ENCODE peak calls at places on chromosomes 6 and 20, in seven cellular contexts. One of them, this sample, is unnamed.

GRCh38 chr6:94254689-94255088 is 835.3 kb upstream of the EPHA7 start:
- DNase-seq in psoas muscle: no peak
- DNase-seq in sigmoid colon: no peak
- DNase-seq in thoracic aorta: no peak
- DNase-seq in mesenchymal stem cell: peak; percentile 32
- DNase-seq in naive thymus-derived CD4-positive, alpha-beta T cell: no peak
- DNase-seq in ovary: no peak
- DNase-seq in this sample: no peak

GRCh38 chr6:11263185-11263817 is 30.8 kb upstream of the NEDD9 start:
- DNase-seq in thoracic aorta: peak; percentile 67
- DNase-seq in sigmoid colon: peak; percentile 84
- DNase-seq in naive thymus-derived CD4-positive, alpha-beta T cell: no peak
- DNase-seq in psoas muscle: peak; percentile 46
- DNase-seq in mesenchymal stem cell: peak; percentile 88
- DNase-seq in ovary: peak; percentile 66
- DNase-seq in this sample: no peak

GRCh38 chr20:36135821-36136220 is 18.7 kb upstream of the EPB41L1 start:
- DNase-seq in sigmoid colon: no peak
- DNase-seq in mesenchymal stem cell: no peak
- DNase-seq in thoracic aorta: no peak
- DNase-seq in psoas muscle: no peak
- DNase-seq in ovary: no peak
- DNase-seq in naive thymus-derived CD4-positive, alpha-beta T cell: no peak
- DNase-seq in this sample: no peak

GRCh38 chr6:8114956-8115355 is 12.6 kb upstream of the EEF1E1 start:
- DNase-seq in thoracic aorta: no peak
- DNase-seq in ovary: no peak
- DNase-seq in naive thymus-derived CD4-positive, alpha-beta T cell: no peak
- DNase-seq in sigmoid colon: no peak
- DNase-seq in mesenchymal stem cell: no peak
- DNase-seq in psoas muscle: no peak
- DNase-seq in this sample: no peak

GRCh38 chr6:158460602-158461092 is 99.2 kb upstream of the TMEM181 start:
- DNase-seq in mesenchymal stem cell: peak; percentile 30
- DNase-seq in ovary: no peak
- DNase-seq in naive thymus-derived CD4-positive, alpha-beta T cell: no peak
- DNase-seq in psoas muscle: no peak
- DNase-seq in sigmoid colon: no peak
- DNase-seq in thoracic aorta: no peak
- DNase-seq in this sample: no peak

GRCh38 chr6:168232046-168232445 is 87.5 kb downstream of the DACT2 start:
- DNase-seq in sigmoid colon: no peak
- DNase-seq in psoas muscle: no peak
- DNase-seq in ovary: no peak
- DNase-seq in naive thymus-derived CD4-positive, alpha-beta T cell: no peak
- DNase-seq in mesenchymal stem cell: no peak
- DNase-seq in thoracic aorta: no peak
- DNase-seq in this sample: no peak

GRCh38 chr20:44901972-44902371 is 7.9 kb upstream of the PABPC1L start:
- DNase-seq in mesenchymal stem cell: peak; percentile 66
- DNase-seq in sigmoid colon: no peak
- DNase-seq in naive thymus-derived CD4-positive, alpha-beta T cell: no peak
- DNase-seq in ovary: no peak
- DNase-seq in psoas muscle: no peak
- DNase-seq in thoracic aorta: no peak
- DNase-seq in this sample: no peak

GRCh38 chr6:121482004-121482693 is 46.7 kb downstream of the GJA1 start:
- DNase-seq in naive thymus-derived CD4-positive, alpha-beta T cell: no peak
- DNase-seq in thoracic aorta: no peak
- DNase-seq in psoas muscle: no peak
- DNase-seq in mesenchymal stem cell: peak; percentile 18
- DNase-seq in ovary: no peak
- DNase-seq in sigmoid colon: no peak
- DNase-seq in this sample: no peak

GRCh38 chr6:32847795-32848194 is 3.9 kb upstream of the PSMB8 start:
- DNase-seq in sigmoid colon: peak; percentile 34
- DNase-seq in ovary: no peak
- DNase-seq in naive thymus-derived CD4-positive, alpha-beta T cell: no peak
- DNase-seq in psoas muscle: no peak
- DNase-seq in thoracic aorta: no peak
- DNase-seq in mesenchymal stem cell: no peak
- DNase-seq in this sample: no peak

GRCh38 chr6:52992980-52993379 is 2.1 kb downstream of the GSTA4 start:
- DNase-seq in thoracic aorta: no peak
- DNase-seq in ovary: no peak
- DNase-seq in mesenchymal stem cell: peak; percentile 42
- DNase-seq in naive thymus-derived CD4-positive, alpha-beta T cell: no peak
- DNase-seq in psoas muscle: no peak
- DNase-seq in sigmoid colon: no peak
- DNase-seq in this sample: no peak

GRCh38 chr20:16486532-16486931 is 86.7 kb downstream of the KIF16B start:
- DNase-seq in naive thymus-derived CD4-positive, alpha-beta T cell: no peak
- DNase-seq in psoas muscle: no peak
- DNase-seq in mesenchymal stem cell: no peak
- DNase-seq in ovary: no peak
- DNase-seq in sigmoid colon: no peak
- DNase-seq in thoracic aorta: no peak
- DNase-seq in this sample: no peak

GRCh38 chr20:38315290-38315966 is 11.5 kb downstream of the BPI start:
- DNase-seq in mesenchymal stem cell: peak; percentile 31
- DNase-seq in ovary: peak; percentile 46
- DNase-seq in sigmoid colon: no peak
- DNase-seq in naive thymus-derived CD4-positive, alpha-beta T cell: no peak
- DNase-seq in psoas muscle: no peak
- DNase-seq in thoracic aorta: no peak
- DNase-seq in this sample: no peak

GRCh38 chr6:128630213-128630612 is 109.8 kb upstream of the PTPRK start:
- DNase-seq in naive thymus-derived CD4-positive, alpha-beta T cell: no peak
- DNase-seq in sigmoid colon: no peak
- DNase-seq in ovary: no peak
- DNase-seq in thoracic aorta: no peak
- DNase-seq in psoas muscle: no peak
- DNase-seq in mesenchymal stem cell: no peak
- DNase-seq in this sample: no peak

GRCh38 chr20:45308078-45308778 is at the start of gene MATN4:
- DNase-seq in sigmoid colon: no peak
- DNase-seq in ovary: no peak
- DNase-seq in mesenchymal stem cell: no peak
- DNase-seq in naive thymus-derived CD4-positive, alpha-beta T cell: no peak
- DNase-seq in thoracic aorta: no peak
- DNase-seq in psoas muscle: no peak
- DNase-seq in this sample: peak; percentile 72

GRCh38 chr20:58366866-58367265 is 22.2 kb upstream of the VAPB start:
- DNase-seq in thoracic aorta: no peak
- DNase-seq in naive thymus-derived CD4-positive, alpha-beta T cell: no peak
- DNase-seq in psoas muscle: no peak
- DNase-seq in sigmoid colon: no peak
- DNase-seq in mesenchymal stem cell: peak; percentile 44
- DNase-seq in ovary: no peak
- DNase-seq in this sample: no peak

GRCh38 chr6:53741417-53741816 is 53.4 kb upstream of the LRRC1 start:
- DNase-seq in thoracic aorta: no peak
- DNase-seq in psoas muscle: no peak
- DNase-seq in naive thymus-derived CD4-positive, alpha-beta T cell: no peak
- DNase-seq in mesenchymal stem cell: no peak
- DNase-seq in sigmoid colon: no peak
- DNase-seq in ovary: no peak
- DNase-seq in this sample: no peak

GRCh38 chr6:82555801-82556200 is 192.2 kb downstream of the TPBG start:
- DNase-seq in ovary: no peak
- DNase-seq in mesenchymal stem cell: no peak
- DNase-seq in sigmoid colon: no peak
- DNase-seq in naive thymus-derived CD4-positive, alpha-beta T cell: no peak
- DNase-seq in psoas muscle: no peak
- DNase-seq in thoracic aorta: no peak
- DNase-seq in this sample: no peak

GRCh38 chr6:50653253-50653652 is 60.1 kb upstream of the TFAP2D start:
- DNase-seq in thoracic aorta: no peak
- DNase-seq in naive thymus-derived CD4-positive, alpha-beta T cell: no peak
- DNase-seq in psoas muscle: no peak
- DNase-seq in mesenchymal stem cell: no peak
- DNase-seq in sigmoid colon: no peak
- DNase-seq in ovary: no peak
- DNase-seq in this sample: no peak

GRCh38 chr20:2692036-2692885 is at the start of gene EBF4:
- DNase-seq in psoas muscle: peak; percentile 57
- DNase-seq in ovary: peak; percentile 87
- DNase-seq in thoracic aorta: no peak
- DNase-seq in naive thymus-derived CD4-positive, alpha-beta T cell: peak; percentile 41
- DNase-seq in sigmoid colon: peak; percentile 86
- DNase-seq in mesenchymal stem cell: peak; percentile 26
- DNase-seq in this sample: peak; percentile 63

GRCh38 chr20:53852691-53853450 is 217.5 kb downstream of the BCAS1 start:
- DNase-seq in ovary: no peak
- DNase-seq in psoas muscle: no peak
- DNase-seq in sigmoid colon: no peak
- DNase-seq in naive thymus-derived CD4-positive, alpha-beta T cell: no peak
- DNase-seq in thoracic aorta: no peak
- DNase-seq in mesenchymal stem cell: no peak
- DNase-seq in this sample: no peak

GRCh38 chr20:17343091-17343490 is 116.3 kb downstream of the PCSK2 start:
- DNase-seq in sigmoid colon: no peak
- DNase-seq in psoas muscle: no peak
- DNase-seq in ovary: no peak
- DNase-seq in naive thymus-derived CD4-positive, alpha-beta T cell: no peak
- DNase-seq in thoracic aorta: no peak
- DNase-seq in mesenchymal stem cell: no peak
- DNase-seq in this sample: no peak

GRCh38 chr6:162234631-162235030 is 492.9 kb downstream of the PRKN start:
- DNase-seq in ovary: no peak
- DNase-seq in naive thymus-derived CD4-positive, alpha-beta T cell: no peak
- DNase-seq in mesenchymal stem cell: no peak
- DNase-seq in psoas muscle: no peak
- DNase-seq in thoracic aorta: no peak
- DNase-seq in sigmoid colon: no peak
- DNase-seq in this sample: no peak
- H3K4me3 ChIP-seq in ovary: no peak overlapping the region
- H3K4me3 ChIP-seq in naive thymus-derived CD4-positive, alpha-beta T cell: no peak overlapping the region
- H3K4me3 ChIP-seq in mesenchymal stem cell: no peak overlapping the region
- H3K4me3 ChIP-seq in psoas muscle: no peak overlapping the region
- H3K4me3 ChIP-seq in thoracic aorta: no peak overlapping the region
- H3K4me3 ChIP-seq in sigmoid colon: no peak overlapping the region
- H3K4me3 ChIP-seq in this sample: no peak overlapping the region

GRCh38 chr20:57138198-57138995 is 128.0 kb downstream of the BMP7 start:
- DNase-seq in psoas muscle: no peak
- DNase-seq in thoracic aorta: no peak
- DNase-seq in naive thymus-derived CD4-positive, alpha-beta T cell: no peak
- DNase-seq in mesenchymal stem cell: no peak
- DNase-seq in ovary: no peak
- DNase-seq in sigmoid colon: no peak
- DNase-seq in this sample: no peak
- H3K27ac ChIP-seq in psoas muscle: no peak overlapping the region
- H3K27ac ChIP-seq in thoracic aorta: no peak overlapping the region
- H3K27ac ChIP-seq in naive thymus-derived CD4-positive, alpha-beta T cell: no peak overlapping the region
- H3K27ac ChIP-seq in mesenchymal stem cell: no peak overlapping the region
- H3K27ac ChIP-seq in ovary: no peak overlapping the region
- H3K27ac ChIP-seq in sigmoid colon: no peak overlapping the region
- H3K27ac ChIP-seq in this sample: no peak overlapping the region

GRCh38 chr20:18496042-18496441 is 983 bp downstream of the RBBP9 start:
- DNase-seq in mesenchymal stem cell: peak; percentile 1
- DNase-seq in sigmoid colon: no peak
- DNase-seq in thoracic aorta: no peak
- DNase-seq in naive thymus-derived CD4-positive, alpha-beta T cell: no peak
- DNase-seq in psoas muscle: no peak
- DNase-seq in ovary: no peak
- DNase-seq in this sample: no peak
- H3K4me3 ChIP-seq in mesenchymal stem cell: peak overlapping the region; percentile 92
- H3K4me3 ChIP-seq in sigmoid colon: peak overlapping the region; percentile 70
- H3K4me3 ChIP-seq in thoracic aorta: peak overlapping the region; percentile 84
- H3K4me3 ChIP-seq in naive thymus-derived CD4-positive, alpha-beta T cell: no peak overlapping the region
- H3K4me3 ChIP-seq in psoas muscle: peak overlapping the region; percentile 90
- H3K4me3 ChIP-seq in ovary: peak overlapping the region; percentile 54
- H3K4me3 ChIP-seq in this sample: no peak overlapping the region

GRCh38 chr20:41770427-41770826 is 152.2 kb upstream of the CHD6 start:
- DNase-seq in ovary: no peak
- DNase-seq in psoas muscle: no peak
- DNase-seq in sigmoid colon: no peak
- DNase-seq in naive thymus-derived CD4-positive, alpha-beta T cell: no peak
- DNase-seq in thoracic aorta: no peak
- DNase-seq in mesenchymal stem cell: no peak
- DNase-seq in this sample: no peak

GRCh38 chr20:41774291-41774690 is 156.1 kb upstream of the CHD6 start:
- DNase-seq in naive thymus-derived CD4-positive, alpha-beta T cell: no peak
- DNase-seq in psoas muscle: no peak
- DNase-seq in thoracic aorta: no peak
- DNase-seq in sigmoid colon: no peak
- DNase-seq in mesenchymal stem cell: no peak
- DNase-seq in ovary: no peak
- DNase-seq in this sample: no peak

GRCh38 chr20:41769650-41770049 is 151.5 kb upstream of the CHD6 start:
- DNase-seq in mesenchymal stem cell: no peak
- DNase-seq in naive thymus-derived CD4-positive, alpha-beta T cell: no peak
- DNase-seq in thoracic aorta: no peak
- DNase-seq in ovary: no peak
- DNase-seq in sigmoid colon: no peak
- DNase-seq in psoas muscle: no peak
- DNase-seq in this sample: no peak
- H3K27ac ChIP-seq in mesenchymal stem cell: no peak overlapping the region
- H3K27ac ChIP-seq in naive thymus-derived CD4-positive, alpha-beta T cell: no peak overlapping the region
- H3K27ac ChIP-seq in thoracic aorta: no peak overlapping the region
- H3K27ac ChIP-seq in ovary: no peak overlapping the region
- H3K27ac ChIP-seq in sigmoid colon: no peak overlapping the region
- H3K27ac ChIP-seq in psoas muscle: no peak overlapping the region
- H3K27ac ChIP-seq in this sample: no peak overlapping the region

GRCh38 chr6:28211840-28212509 is 13.1 kb upstream of the ZSCAN9 start:
- DNase-seq in thoracic aorta: no peak
- DNase-seq in naive thymus-derived CD4-positive, alpha-beta T cell: no peak
- DNase-seq in psoas muscle: no peak
- DNase-seq in sigmoid colon: no peak
- DNase-seq in mesenchymal stem cell: no peak
- DNase-seq in ovary: no peak
- DNase-seq in this sample: no peak
- H3K4me3 ChIP-seq in thoracic aorta: peak overlapping the region; percentile 60
- H3K4me3 ChIP-seq in naive thymus-derived CD4-positive, alpha-beta T cell: no peak overlapping the region
- H3K4me3 ChIP-seq in psoas muscle: peak overlapping the region; percentile 53
- H3K4me3 ChIP-seq in sigmoid colon: no peak overlapping the region
- H3K4me3 ChIP-seq in mesenchymal stem cell: peak overlapping the region; percentile 80
- H3K4me3 ChIP-seq in ovary: peak overlapping the region; percentile 10
- H3K4me3 ChIP-seq in this sample: no peak overlapping the region

DNA sequence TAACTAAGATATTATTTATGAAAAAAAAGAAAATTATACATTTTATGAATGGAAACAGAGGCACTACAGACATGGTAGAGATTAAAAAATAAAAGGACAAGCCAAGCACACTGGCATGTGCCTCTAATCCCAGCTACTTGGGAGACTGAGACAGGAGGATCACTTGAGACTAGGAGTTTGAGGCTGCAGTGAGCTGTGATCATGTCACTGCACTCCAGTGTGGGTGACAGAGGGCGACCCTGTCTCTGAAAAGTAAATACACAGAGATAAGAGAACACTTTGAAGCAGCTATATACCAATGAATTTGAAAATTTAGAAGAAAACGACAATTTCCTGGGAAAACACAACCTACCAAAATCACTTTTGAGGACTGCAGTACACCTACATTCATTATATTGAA is 47.4 kb upstream of the TFAP2C start:
- DNase-seq in psoas muscle: no peak
- DNase-seq in mesenchymal stem cell: no peak
- DNase-seq in thoracic aorta: no peak
- DNase-seq in naive thymus-derived CD4-positive, alpha-beta T cell: no peak
- DNase-seq in ovary: no peak
- DNase-seq in sigmoid colon: no peak
- DNase-seq in this sample: no peak
- H3K27ac ChIP-seq in psoas muscle: no peak overlapping the region
- H3K27ac ChIP-seq in mesenchymal stem cell: no peak overlapping the region
- H3K27ac ChIP-seq in thoracic aorta: no peak overlapping the region
- H3K27ac ChIP-seq in naive thymus-derived CD4-positive, alpha-beta T cell: no peak overlapping the region
- H3K27ac ChIP-seq in ovary: no peak overlapping the region
- H3K27ac ChIP-seq in sigmoid colon: no peak overlapping the region
- H3K27ac ChIP-seq in this sample: no peak overlapping the region